ENCODE peak calls at places on chromosomes 1 and 21, in four cellular contexts. N is neuronal stem cell, C is trophoblast cell, W is H1. M is an unnamed sample.

GRCh38 chr1:240797050-240797449 is 185.1 kb upstream of the GREM2 start:
- DNase-seq in N (no peak), C (peak; percentile 32), W (no peak), M (no peak)

GRCh38 chr1:111275079-111275478 is 15.6 kb upstream of the CHIA start:
- DNase-seq in N (no peak), C (peak; percentile 28), W (no peak), M (peak; percentile 1)

GRCh38 chr1:56453722-56454078 is 125.7 kb downstream of the PLPP3 start:
- DNase-seq in N (no peak), C (no peak), W (no peak), M (no peak)

GRCh38 chr1:46487818-46488218 is 1.8 kb upstream of the DMBX1 start:
- DNase-seq in N (no peak), C (no peak), W (no peak), M (no peak)

GRCh38 chr1:209427811-209428210 is 155.7 kb upstream of the CAMK1G start:
- DNase-seq in N (no peak), C (no peak), W (no peak), M (no peak)

GRCh38 chr1:65002508-65003315 is 36.4 kb upstream of the JAK1 start:
- DNase-seq in N (peak; percentile 61), C (peak; percentile 91), W (no peak), M (peak; percentile 89)

GRCh38 chr1:24074196-24074595 is 37.7 kb downstream of the MYOM3 start:
- DNase-seq in N (no peak), C (no peak), W (no peak), M (no peak)

GRCh38 chr21:46639489-46640386 is 4.3 kb downstream of the PRMT2 start:
- DNase-seq in N (no peak), C (peak; percentile 34), W (no peak), M (peak; percentile 44)

GRCh38 chr1:176775996-176776395 is 313.0 kb downstream of the PAPPA2 start:
- DNase-seq in N (no peak), C (no peak), W (no peak), M (no peak)

GRCh38 chr21:45403825-45404725 is 890 bp upstream of the COL18A1 start:
- DNase-seq in N (no peak), C (no peak), W (peak; percentile 34), M (peak; percentile 60)

GRCh38 chr1:206907304-206907991 is 10.2 kb downstream of the IL24 start:
- DNase-seq in N (peak; percentile 37), C (peak; percentile 50), W (no peak), M (no peak)

GRCh38 chr1:155479205-155479604 is 83.4 kb downstream of the ASH1L start:
- DNase-seq in N (no peak), C (peak; percentile 55), W (no peak), M (peak; percentile 58)

GRCh38 chr1:232225336-232226131 is 404.4 kb downstream of the SIPA1L2 start:
- DNase-seq in N (no peak), C (no peak), W (no peak), M (no peak)

GRCh38 chr1:62515055-62515454 is 78.2 kb downstream of the USP1 start:
- DNase-seq in N (no peak), C (peak; percentile 6), W (no peak), M (peak; percentile 43)

GRCh38 chr1:205688171-205688570 is 7.9 kb upstream of the SLC45A3 start:
- DNase-seq in N (no peak), C (peak; percentile 81), W (no peak), M (no peak)

GRCh38 chr1:58899581-58900271 is 115.9 kb upstream of the JUN start:
- DNase-seq in N (no peak), C (no peak), W (no peak), M (no peak)
- H2BK120ac ChIP-seq in N (no peak overlapping the region), C (no peak overlapping the region), W (no peak overlapping the region), M (no peak overlapping the region)

DNA sequence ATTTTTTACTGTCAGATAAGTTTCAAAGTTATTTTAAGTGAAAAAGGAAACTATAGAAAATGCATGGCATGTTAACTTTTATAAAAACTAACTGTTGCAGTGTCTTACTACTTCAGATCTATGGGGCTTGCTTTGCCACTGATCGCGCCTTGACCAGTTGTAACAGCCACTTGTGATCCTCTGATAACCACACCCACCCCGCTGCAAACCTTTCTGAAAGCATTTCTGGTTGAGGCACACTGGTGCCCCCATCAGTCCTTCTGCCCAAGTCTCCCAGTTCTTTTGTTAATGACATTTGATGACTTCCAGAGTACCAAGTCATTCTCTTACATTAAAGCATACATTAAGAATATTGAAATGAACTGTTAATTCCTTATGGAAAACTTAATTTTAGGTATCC is 64.9 kb downstream of the PRDM2 start:
- DNase-seq in N (no peak), C (no peak), W (no peak), M (peak; percentile 34)
- H3K4me1 ChIP-seq in N (peaks cover 18% of the 10 kb centered on the region), C (peaks cover 6% of the 10 kb centered on the region), W (peaks cover 4% of the 10 kb centered on the region), M (peaks cover 20% of the 10 kb centered on the region)

DNA sequence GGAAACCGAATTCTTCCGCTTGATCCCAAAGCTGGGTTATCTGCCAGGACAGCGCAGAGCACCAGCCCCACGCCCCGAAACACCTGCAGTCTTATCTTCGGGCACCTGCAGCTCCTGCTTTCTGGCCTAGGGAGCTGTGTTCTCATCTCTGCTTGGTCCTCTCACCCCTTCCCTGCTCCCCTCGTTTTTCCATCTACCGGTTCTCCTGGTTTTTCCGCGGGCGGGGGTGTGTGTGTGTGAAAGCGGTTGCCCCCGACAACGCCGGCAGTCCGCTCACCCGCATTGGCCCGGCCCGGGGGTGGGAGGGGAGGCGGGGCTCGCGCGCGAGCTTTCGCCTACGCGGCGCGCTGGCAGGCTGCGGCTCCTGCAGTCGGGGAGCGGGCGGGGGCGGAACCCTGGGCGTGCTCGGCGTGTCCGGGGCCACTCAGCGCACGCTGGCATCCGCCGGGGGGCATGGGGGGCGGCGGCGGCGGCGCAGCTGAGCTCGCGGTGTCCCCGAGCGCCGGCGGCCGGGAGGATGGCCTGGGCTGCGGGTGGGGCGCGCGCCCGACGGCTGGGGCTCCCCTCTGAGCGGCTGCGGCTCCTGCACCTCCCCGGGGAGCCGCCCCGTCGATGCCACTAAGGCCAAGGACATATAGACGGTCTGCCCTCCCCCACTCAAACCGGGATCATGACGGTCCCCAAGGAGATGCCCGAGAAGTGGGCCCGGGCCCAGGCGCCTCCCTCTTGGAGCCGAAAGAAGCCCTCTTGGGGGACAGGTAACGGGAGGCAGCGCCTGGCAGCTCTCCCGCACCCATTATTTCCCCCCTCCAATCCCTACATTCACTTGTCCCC is 3.2 kb downstream of the ATP8B2 start:
- DNase-seq in N (no peak), C (peak; percentile 51), W (no peak), M (peak; percentile 76)
- H4K91ac ChIP-seq in N (no peak overlapping the region), C (no peak overlapping the region), W (no peak overlapping the region), M (no peak overlapping the region)

DNA sequence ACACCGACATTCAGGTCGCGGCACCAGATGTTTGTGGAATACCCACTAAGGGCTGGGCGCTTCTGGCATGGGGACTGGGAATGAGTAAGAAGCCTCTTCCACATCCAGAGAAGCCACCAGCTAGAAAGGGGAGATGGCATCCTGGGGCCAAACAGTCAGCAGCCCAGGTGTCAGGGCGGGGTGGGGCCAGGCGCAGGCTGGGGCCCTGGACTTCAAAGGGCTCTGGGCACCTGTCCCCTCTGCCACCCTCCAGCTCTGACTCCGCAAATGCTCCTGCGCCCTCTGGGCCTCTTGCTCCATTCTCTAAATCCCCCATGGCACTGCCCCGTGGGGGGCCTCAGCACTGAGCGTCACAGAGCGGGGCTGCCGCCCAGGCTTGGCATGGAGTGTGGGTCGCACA is 70.4 kb downstream of the MEGF6 start:
- DNase-seq in N (no peak), C (no peak), W (no peak), M (no peak)
- H2BK120ac ChIP-seq in N (no peak overlapping the region), C (no peak overlapping the region), W (no peak overlapping the region), M (no peak overlapping the region)

DNA sequence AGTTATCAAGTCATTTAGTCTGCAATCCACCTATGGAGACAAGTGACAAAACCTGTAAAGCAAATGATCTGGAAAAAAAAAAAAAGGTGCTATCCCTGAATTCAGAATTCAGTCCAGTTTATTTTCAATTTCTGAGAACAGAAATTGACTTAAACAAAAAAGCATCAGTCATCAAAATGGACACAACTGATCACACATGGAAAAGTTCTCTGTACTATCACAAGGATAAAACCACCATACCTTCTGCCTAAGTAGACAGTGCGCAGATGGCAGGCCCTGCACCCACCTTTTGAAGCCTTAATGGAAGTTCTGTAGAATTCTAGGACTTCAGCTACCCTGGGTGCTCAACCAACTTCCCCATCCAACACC is 3.5 kb downstream of the PABPC4 start:
- DNase-seq in N (no peak), C (peak; percentile 14), W (no peak), M (no peak)
- H3K4me1 ChIP-seq in N (peaks cover 12% of the 10 kb centered on the region), C (peaks cover 4% of the 10 kb centered on the region), W (peaks cover 3% of the 10 kb centered on the region), M (peaks cover 21% of the 10 kb centered on the region)

GRCh38 chr1:235050911-235051360 is 77.7 kb downstream of the TOMM20 start:
- DNase-seq in N (no peak), C (peak; percentile 48), W (no peak), M (peak; percentile 73)

GRCh38 chr1:235045921-235046601 is 82.6 kb downstream of the TOMM20 start:
- DNase-seq in N (no peak), C (no peak), W (no peak), M (no peak)

GRCh38 chr1:235049217-235049616 is 79.4 kb downstream of the TOMM20 start:
- DNase-seq in N (no peak), C (no peak), W (no peak), M (no peak)

GRCh38 chr1:235045034-235045690 is 83.5 kb downstream of the TOMM20 start:
- DNase-seq in N (no peak), C (no peak), W (no peak), M (peak; percentile 73)

DNA sequence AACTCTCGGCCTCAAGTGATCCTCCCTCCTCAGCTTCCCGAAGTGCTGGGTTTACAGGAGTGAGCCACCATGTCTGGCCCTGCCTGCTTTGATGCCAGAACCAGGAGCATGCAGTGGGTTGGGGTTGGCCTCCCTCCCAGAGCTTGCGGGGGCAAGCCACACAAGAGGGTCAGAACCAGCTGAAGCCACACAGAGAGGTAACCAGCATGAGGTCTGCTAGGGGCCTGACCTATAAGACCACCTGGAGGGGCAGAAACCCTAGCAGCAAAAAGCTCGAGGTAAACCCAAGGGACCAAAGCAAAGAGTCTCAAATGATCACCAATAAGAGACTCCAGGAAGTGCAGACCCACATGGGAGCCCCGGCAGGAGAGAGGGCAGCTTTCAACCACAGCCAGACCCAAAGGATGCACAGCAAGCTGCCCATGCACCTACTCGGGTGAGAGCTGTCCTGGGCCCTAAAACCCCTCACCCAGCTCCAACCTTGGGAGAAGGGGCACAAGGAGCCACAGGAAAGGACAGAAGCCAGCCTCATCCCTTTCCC is 81.2 kb downstream of the TOMM20 start:
- DNase-seq in N (no peak), C (no peak), W (no peak), M (no peak)
- H4K91ac ChIP-seq in N (no peak overlapping the region), C (no peak overlapping the region), W (no peak overlapping the region), M (peak overlapping the region; percentile 88)

GRCh38 chr21:34995979-34996303 is 53.2 kb downstream of the RUNX1 start:
- DNase-seq in N (no peak), C (peak; percentile 43), W (no peak), M (no peak)
- H2BK120ac ChIP-seq in N (no peak overlapping the region), C (no peak overlapping the region), W (no peak overlapping the region), M (no peak overlapping the region)

DNA sequence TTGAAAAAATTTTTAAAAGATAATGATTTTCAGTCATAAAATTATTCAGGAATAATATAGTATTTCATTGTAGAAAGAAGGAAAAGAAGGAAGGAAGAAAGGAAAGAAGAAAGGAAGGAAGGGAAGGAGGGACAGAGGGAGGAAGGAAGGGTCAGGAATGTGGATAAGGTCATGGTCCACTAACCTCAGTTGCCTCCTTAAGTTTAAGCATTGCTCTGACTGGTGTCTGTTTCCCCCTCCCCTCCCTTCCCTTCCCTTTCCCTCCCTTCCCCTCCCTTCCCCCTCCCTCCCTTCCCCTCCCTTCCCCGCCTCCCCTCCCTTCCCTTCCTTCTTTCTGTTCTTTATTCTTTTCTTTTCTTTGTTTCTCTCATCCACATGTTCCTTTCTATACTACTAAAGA is 95.7 kb downstream of the PLPPR5 start:
- DNase-seq in N (no peak), C (no peak), W (no peak), M (no peak)
- H3K4me1 ChIP-seq in N (peaks cover 4% of the 10 kb centered on the region), C (no peaks in the 10 kb centered on the region), W (no peaks in the 10 kb centered on the region), M (no peaks in the 10 kb centered on the region)

GRCh38 chr21:33019885-33020557 is 5.7 kb upstream of the OLIG2 start:
- DNase-seq in N (no peak), C (no peak), W (no peak), M (no peak)
- H4K91ac ChIP-seq in N (no peak overlapping the region), C (no peak overlapping the region), W (no peak overlapping the region), M (no peak overlapping the region)

M was measured in mesenchymal stem cell.